ENCODE peak calls at places on chromosome 11, in six cellular contexts. One of them, this sample, is unnamed.

GRCh38 chr11:7632211-7632610 is 41.1 kb downstream of the CYB5R2 start:
- DNase-seq in lung: no peak
- DNase-seq in psoas muscle: no peak
- DNase-seq in BE2C: no peak
- DNase-seq in dorsolateral prefrontal cortex: no peak
- DNase-seq in endothelial cell: no peak
- DNase-seq in this sample: no peak

GRCh38 chr11:129192150-129192549 is at the start of gene ARHGAP32:
- DNase-seq in endothelial cell: no peak
- DNase-seq in dorsolateral prefrontal cortex: no peak
- DNase-seq in lung: no peak
- DNase-seq in psoas muscle: no peak
- DNase-seq in BE2C: no peak
- DNase-seq in this sample: no peak

GRCh38 chr11:91261513-91261912 is 963.1 kb upstream of the FAT3 start:
- DNase-seq in dorsolateral prefrontal cortex: no peak
- DNase-seq in endothelial cell: no peak
- DNase-seq in BE2C: no peak
- DNase-seq in psoas muscle: no peak
- DNase-seq in lung: no peak
- DNase-seq in this sample: no peak

GRCh38 chr11:72649215-72649976 is 24.8 kb downstream of the PDE2A start:
- DNase-seq in BE2C: no peak
- DNase-seq in dorsolateral prefrontal cortex: no peak
- DNase-seq in endothelial cell: no peak
- DNase-seq in lung: no peak
- DNase-seq in psoas muscle: no peak
- DNase-seq in this sample: no peak

GRCh38 chr11:69859275-69859934 is 40.2 kb upstream of the FGF3 start:
- DNase-seq in BE2C: no peak
- DNase-seq in psoas muscle: no peak
- DNase-seq in dorsolateral prefrontal cortex: no peak
- DNase-seq in lung: no peak
- DNase-seq in endothelial cell: no peak
- DNase-seq in this sample: no peak

GRCh38 chr11:117970400-117971024 is 15.7 kb upstream of the IL10RA start:
- DNase-seq in dorsolateral prefrontal cortex: no peak
- DNase-seq in BE2C: no peak
- DNase-seq in psoas muscle: no peak
- DNase-seq in endothelial cell: no peak
- DNase-seq in lung: peak; percentile 36
- DNase-seq in this sample: no peak

GRCh38 chr11:128453444-128454336 is 133.7 kb downstream of the ETS1 start:
- DNase-seq in lung: peak; percentile 41
- DNase-seq in psoas muscle: peak; percentile 78
- DNase-seq in dorsolateral prefrontal cortex: no peak
- DNase-seq in BE2C: no peak
- DNase-seq in endothelial cell: no peak
- DNase-seq in this sample: no peak

GRCh38 chr11:128689946-128690745 is 3.7 kb upstream of the FLI1 start:
- DNase-seq in dorsolateral prefrontal cortex: no peak
- DNase-seq in lung: no peak
- DNase-seq in endothelial cell: no peak
- DNase-seq in BE2C: no peak
- DNase-seq in psoas muscle: no peak
- DNase-seq in this sample: peak; percentile 24

GRCh38 chr11:92035488-92035887 is 189.1 kb upstream of the FAT3 start:
- DNase-seq in lung: no peak
- DNase-seq in psoas muscle: no peak
- DNase-seq in BE2C: no peak
- DNase-seq in endothelial cell: no peak
- DNase-seq in dorsolateral prefrontal cortex: no peak
- DNase-seq in this sample: no peak

GRCh38 chr11:92152245-92152644 is 72.4 kb upstream of the FAT3 start:
- DNase-seq in lung: no peak
- DNase-seq in psoas muscle: no peak
- DNase-seq in BE2C: peak; percentile 23
- DNase-seq in endothelial cell: no peak
- DNase-seq in dorsolateral prefrontal cortex: no peak
- DNase-seq in this sample: no peak

GRCh38 chr11:73228268-73229134 is 10.4 kb downstream of the P2RY2 start:
- DNase-seq in BE2C: peak; percentile 2
- DNase-seq in dorsolateral prefrontal cortex: no peak
- DNase-seq in endothelial cell: no peak
- DNase-seq in psoas muscle: peak; percentile 27
- DNase-seq in lung: no peak
- DNase-seq in this sample: peak; percentile 8

GRCh38 chr11:44988981-44989635 is 38.4 kb upstream of the TP53I11 start:
- DNase-seq in lung: no peak
- DNase-seq in endothelial cell: no peak
- DNase-seq in BE2C: no peak
- DNase-seq in psoas muscle: no peak
- DNase-seq in dorsolateral prefrontal cortex: no peak
- DNase-seq in this sample: no peak

GRCh38 chr11:2436013-2436520 is 8.2 kb downstream of the TRPM5 start:
- DNase-seq in lung: no peak
- DNase-seq in endothelial cell: no peak
- DNase-seq in BE2C: no peak
- DNase-seq in psoas muscle: peak; percentile 32
- DNase-seq in dorsolateral prefrontal cortex: no peak
- DNase-seq in this sample: peak; percentile 9

GRCh38 chr11:27699926-27700350 is 317 bp downstream of the BDNF start:
- DNase-seq in BE2C: no peak
- DNase-seq in endothelial cell: no peak
- DNase-seq in dorsolateral prefrontal cortex: no peak
- DNase-seq in lung: no peak
- DNase-seq in psoas muscle: peak; percentile 45
- DNase-seq in this sample: no peak

GRCh38 chr11:7057641-7058040 is 31.2 kb upstream of the RBMXL2 start:
- DNase-seq in BE2C: no peak
- DNase-seq in lung: no peak
- DNase-seq in psoas muscle: no peak
- DNase-seq in endothelial cell: no peak
- DNase-seq in dorsolateral prefrontal cortex: no peak
- DNase-seq in this sample: no peak

DNA sequence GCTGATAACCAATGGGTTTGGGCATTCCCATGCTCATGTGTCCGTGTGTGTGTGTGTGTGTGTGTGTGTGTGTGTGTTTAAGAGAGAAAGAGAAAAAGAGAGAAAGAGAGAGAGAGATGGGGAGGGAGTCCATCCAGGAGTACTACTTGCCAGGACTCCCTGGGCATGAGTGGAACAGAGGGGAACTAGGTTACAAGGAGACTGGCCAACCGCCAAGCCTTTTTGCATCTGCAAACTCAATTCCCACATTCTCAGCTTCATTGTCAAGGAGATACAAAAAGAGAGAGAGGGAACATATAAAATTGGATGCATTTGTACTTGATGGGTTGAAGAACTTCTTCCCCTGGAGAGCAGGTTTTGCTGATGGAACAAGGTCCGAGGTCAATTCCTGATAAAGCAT is 203.9 kb upstream of the TBCEL start:
- DNase-seq in endothelial cell: no peak
- DNase-seq in psoas muscle: no peak
- DNase-seq in lung: no peak
- DNase-seq in BE2C: no peak
- DNase-seq in dorsolateral prefrontal cortex: no peak
- DNase-seq in this sample: no peak
- TF ChIP-seq CTCF in endothelial cell: no peak
- TF ChIP-seq CTCF in psoas muscle: no peak
- TF ChIP-seq CTCF in lung: no peak
- TF ChIP-seq CTCF in BE2C: no peak
- TF ChIP-seq CTCF in dorsolateral prefrontal cortex: no peak
- TF ChIP-seq CTCF in this sample: no peak

DNA sequence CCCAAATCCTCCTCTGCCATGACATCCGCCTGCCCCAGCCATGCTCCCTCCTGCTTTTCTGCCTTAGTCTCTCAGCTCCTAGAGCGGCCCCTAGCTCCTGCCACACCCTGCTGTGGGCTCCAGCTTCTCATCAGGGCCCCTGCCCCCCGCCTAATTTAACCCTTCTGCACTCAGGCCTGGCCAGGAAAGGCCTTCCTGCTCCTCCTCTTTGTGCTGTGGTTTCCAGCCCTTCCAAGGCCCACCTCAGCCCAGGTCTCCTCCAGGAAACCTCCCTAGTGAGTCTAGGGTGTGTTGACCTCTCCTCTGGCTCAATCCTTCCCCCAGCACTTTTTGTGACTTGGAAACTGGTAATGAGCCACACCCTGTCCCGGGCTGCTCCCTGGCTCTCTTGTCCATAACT is 11.3 kb downstream of the PTPN5 start:
- DNase-seq in BE2C: no peak
- DNase-seq in endothelial cell: no peak
- DNase-seq in dorsolateral prefrontal cortex: no peak
- DNase-seq in lung: no peak
- DNase-seq in psoas muscle: no peak
- DNase-seq in this sample: no peak
- TF ChIP-seq CTCF in BE2C: no peak
- TF ChIP-seq CTCF in endothelial cell: no peak
- TF ChIP-seq CTCF in dorsolateral prefrontal cortex: no peak
- TF ChIP-seq CTCF in lung: no peak
- TF ChIP-seq CTCF in psoas muscle: no peak
- TF ChIP-seq CTCF in this sample: no peak

GRCh38 chr11:130829801-130830562 is 86.3 kb downstream of the SNX19 start:
- DNase-seq in BE2C: no peak
- DNase-seq in psoas muscle: peak; percentile 82
- DNase-seq in endothelial cell: no peak
- DNase-seq in dorsolateral prefrontal cortex: no peak
- DNase-seq in lung: peak; percentile 54
- DNase-seq in this sample: no peak

GRCh38 chr11:130825621-130826020 is 90.7 kb downstream of the SNX19 start:
- DNase-seq in dorsolateral prefrontal cortex: no peak
- DNase-seq in lung: no peak
- DNase-seq in endothelial cell: no peak
- DNase-seq in BE2C: no peak
- DNase-seq in psoas muscle: no peak
- DNase-seq in this sample: no peak

GRCh38 chr11:130826572-130826971 is 89.7 kb downstream of the SNX19 start:
- DNase-seq in BE2C: no peak
- DNase-seq in dorsolateral prefrontal cortex: no peak
- DNase-seq in lung: no peak
- DNase-seq in endothelial cell: no peak
- DNase-seq in psoas muscle: no peak
- DNase-seq in this sample: no peak

GRCh38 chr11:130828741-130829140 is 87.5 kb downstream of the SNX19 start:
- DNase-seq in psoas muscle: peak; percentile 79
- DNase-seq in dorsolateral prefrontal cortex: no peak
- DNase-seq in endothelial cell: no peak
- DNase-seq in BE2C: no peak
- DNase-seq in lung: no peak
- DNase-seq in this sample: no peak

GRCh38 chr11:130827697-130828377 is 88.4 kb downstream of the SNX19 start:
- DNase-seq in BE2C: peak; percentile 75
- DNase-seq in endothelial cell: peak; percentile 54
- DNase-seq in lung: peak; percentile 42
- DNase-seq in psoas muscle: peak; percentile 80
- DNase-seq in dorsolateral prefrontal cortex: no peak
- DNase-seq in this sample: peak; percentile 42
- TF ChIP-seq CTCF in BE2C: peak; percentile 62
- TF ChIP-seq CTCF in endothelial cell: no peak
- TF ChIP-seq CTCF in lung: no peak
- TF ChIP-seq CTCF in psoas muscle: peak; percentile 30
- TF ChIP-seq CTCF in dorsolateral prefrontal cortex: no peak
- TF ChIP-seq CTCF in this sample: no peak

DNA sequence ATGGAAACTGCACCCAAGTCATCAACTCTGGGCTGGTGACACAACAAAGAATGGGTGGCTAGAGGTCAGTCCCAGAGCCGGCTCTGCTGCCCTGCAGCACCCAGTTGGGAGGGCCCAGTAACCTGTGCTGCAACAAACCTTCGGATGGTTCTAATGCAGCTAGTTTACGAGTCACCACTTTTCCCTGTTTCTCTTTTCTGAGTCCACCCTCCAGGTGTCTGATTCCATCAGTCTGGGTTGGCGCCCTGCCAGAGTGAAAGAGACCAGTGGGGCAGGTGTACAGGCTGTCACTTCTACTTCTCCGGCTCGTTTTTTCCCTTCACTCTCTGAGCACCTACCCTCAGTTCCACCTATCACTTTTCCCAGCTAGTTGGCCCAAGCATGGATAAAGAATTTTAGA is 572.9 kb downstream of the NTM start:
- DNase-seq in psoas muscle: no peak
- DNase-seq in lung: no peak
- DNase-seq in BE2C: no peak
- DNase-seq in dorsolateral prefrontal cortex: no peak
- DNase-seq in endothelial cell: no peak
- DNase-seq in this sample: no peak
- TF ChIP-seq CTCF in psoas muscle: no peak
- TF ChIP-seq CTCF in lung: no peak
- TF ChIP-seq CTCF in BE2C: no peak
- TF ChIP-seq CTCF in dorsolateral prefrontal cortex: no peak
- TF ChIP-seq CTCF in endothelial cell: no peak
- TF ChIP-seq CTCF in this sample: no peak

GRCh38 chr11:46456676-46457432 is 65.3 kb upstream of the CHRM4 start:
- DNase-seq in lung: no peak
- DNase-seq in psoas muscle: no peak
- DNase-seq in dorsolateral prefrontal cortex: no peak
- DNase-seq in BE2C: no peak
- DNase-seq in endothelial cell: no peak
- DNase-seq in this sample: no peak

GRCh38 chr11:46458491-46458890 is 66.9 kb upstream of the CHRM4 start:
- DNase-seq in psoas muscle: no peak
- DNase-seq in endothelial cell: no peak
- DNase-seq in BE2C: no peak
- DNase-seq in dorsolateral prefrontal cortex: no peak
- DNase-seq in lung: no peak
- DNase-seq in this sample: no peak

GRCh38 chr11:46455816-46456215 is 64.2 kb upstream of the CHRM4 start:
- DNase-seq in psoas muscle: no peak
- DNase-seq in lung: no peak
- DNase-seq in BE2C: no peak
- DNase-seq in dorsolateral prefrontal cortex: no peak
- DNase-seq in endothelial cell: no peak
- DNase-seq in this sample: no peak

GRCh38 chr11:46456269-46456668 is 64.7 kb upstream of the CHRM4 start:
- DNase-seq in dorsolateral prefrontal cortex: no peak
- DNase-seq in psoas muscle: no peak
- DNase-seq in endothelial cell: no peak
- DNase-seq in BE2C: no peak
- DNase-seq in lung: no peak
- DNase-seq in this sample: no peak

GRCh38 chr11:46457659-46458058 is 66.1 kb upstream of the CHRM4 start:
- DNase-seq in endothelial cell: no peak
- DNase-seq in psoas muscle: no peak
- DNase-seq in dorsolateral prefrontal cortex: no peak
- DNase-seq in BE2C: no peak
- DNase-seq in lung: peak; percentile 49
- DNase-seq in this sample: no peak
- TF ChIP-seq CTCF in endothelial cell: no peak
- TF ChIP-seq CTCF in psoas muscle: no peak
- TF ChIP-seq CTCF in dorsolateral prefrontal cortex: no peak
- TF ChIP-seq CTCF in BE2C: no peak
- TF ChIP-seq CTCF in lung: no peak
- TF ChIP-seq CTCF in this sample: no peak

This sample was measured in glutamatergic neuron.